ENCODE peak calls at places on chromosomes 12 and 14, in ten cellular contexts. One of them, this sample, is unnamed.

GRCh38 chr14:36315159-36315853 is 5.1 kb downstream of the MBIP start:
- DNase-seq in foreskin fibroblast: no peak
- DNase-seq in kidney epithelial cell: no peak
- DNase-seq in endothelial cell of umbilical vein: no peak
- DNase-seq in A549: no peak
- DNase-seq in NB4: no peak
- DNase-seq in Peyer's patch: no peak
- DNase-seq in AG04450: no peak
- DNase-seq in endothelial cell: no peak
- DNase-seq in HCT116: no peak
- DNase-seq in this sample: no peak

GRCh38 chr14:65065719-65066118 is 36.6 kb downstream of the MAX start:
- DNase-seq in foreskin fibroblast: no peak
- DNase-seq in kidney epithelial cell: no peak
- DNase-seq in endothelial cell of umbilical vein: no peak
- DNase-seq in A549: no peak
- DNase-seq in NB4: no peak
- DNase-seq in Peyer's patch: no peak
- DNase-seq in AG04450: no peak
- DNase-seq in endothelial cell: no peak
- DNase-seq in HCT116: no peak
- DNase-seq in this sample: no peak

GRCh38 chr14:20494935-20495766 is 10.2 kb upstream of the RNASE10 start:
- DNase-seq in foreskin fibroblast: peak; percentile 33
- DNase-seq in kidney epithelial cell: no peak
- DNase-seq in endothelial cell of umbilical vein: peak; percentile 51
- DNase-seq in A549: no peak
- DNase-seq in NB4: peak; percentile 76
- DNase-seq in Peyer's patch: no peak
- DNase-seq in AG04450: no peak
- DNase-seq in endothelial cell: no peak
- DNase-seq in HCT116: peak; percentile 22
- DNase-seq in this sample: no peak

GRCh38 chr14:79074501-79074900 is 904.3 kb downstream of the NRXN3 start:
- DNase-seq in foreskin fibroblast: no peak
- DNase-seq in kidney epithelial cell: no peak
- DNase-seq in endothelial cell of umbilical vein: no peak
- DNase-seq in A549: no peak
- DNase-seq in NB4: no peak
- DNase-seq in Peyer's patch: no peak
- DNase-seq in AG04450: no peak
- DNase-seq in endothelial cell: no peak
- DNase-seq in HCT116: no peak
- DNase-seq in this sample: no peak

GRCh38 chr12:102799229-102799628 is 117.8 kb downstream of the PAH start:
- DNase-seq in foreskin fibroblast: no peak
- DNase-seq in kidney epithelial cell: no peak
- DNase-seq in endothelial cell of umbilical vein: no peak
- DNase-seq in A549: no peak
- DNase-seq in NB4: no peak
- DNase-seq in Peyer's patch: no peak
- DNase-seq in AG04450: no peak
- DNase-seq in endothelial cell: no peak
- DNase-seq in HCT116: no peak
- DNase-seq in this sample: no peak

GRCh38 chr12:55703976-55704761 is 3.5 kb downstream of the ITGA7 start:
- DNase-seq in foreskin fibroblast: no peak
- DNase-seq in kidney epithelial cell: no peak
- DNase-seq in endothelial cell of umbilical vein: no peak
- DNase-seq in A549: no peak
- DNase-seq in NB4: no peak
- DNase-seq in Peyer's patch: no peak
- DNase-seq in AG04450: no peak
- DNase-seq in endothelial cell: no peak
- DNase-seq in HCT116: no peak
- DNase-seq in this sample: no peak

GRCh38 chr14:93096923-93097322 is 18.8 kb downstream of the ITPK1 start:
- DNase-seq in foreskin fibroblast: no peak
- DNase-seq in kidney epithelial cell: no peak
- DNase-seq in endothelial cell of umbilical vein: no peak
- DNase-seq in A549: no peak
- DNase-seq in NB4: no peak
- DNase-seq in Peyer's patch: no peak
- DNase-seq in AG04450: no peak
- DNase-seq in endothelial cell: no peak
- DNase-seq in HCT116: no peak
- DNase-seq in this sample: no peak

GRCh38 chr12:127115468-127116035 is 1151.4 kb upstream of the TMEM132C start:
- DNase-seq in foreskin fibroblast: no peak
- DNase-seq in kidney epithelial cell: no peak
- DNase-seq in endothelial cell of umbilical vein: no peak
- DNase-seq in A549: no peak
- DNase-seq in NB4: no peak
- DNase-seq in Peyer's patch: no peak
- DNase-seq in AG04450: no peak
- DNase-seq in endothelial cell: no peak
- DNase-seq in HCT116: no peak
- DNase-seq in this sample: no peak

DNA sequence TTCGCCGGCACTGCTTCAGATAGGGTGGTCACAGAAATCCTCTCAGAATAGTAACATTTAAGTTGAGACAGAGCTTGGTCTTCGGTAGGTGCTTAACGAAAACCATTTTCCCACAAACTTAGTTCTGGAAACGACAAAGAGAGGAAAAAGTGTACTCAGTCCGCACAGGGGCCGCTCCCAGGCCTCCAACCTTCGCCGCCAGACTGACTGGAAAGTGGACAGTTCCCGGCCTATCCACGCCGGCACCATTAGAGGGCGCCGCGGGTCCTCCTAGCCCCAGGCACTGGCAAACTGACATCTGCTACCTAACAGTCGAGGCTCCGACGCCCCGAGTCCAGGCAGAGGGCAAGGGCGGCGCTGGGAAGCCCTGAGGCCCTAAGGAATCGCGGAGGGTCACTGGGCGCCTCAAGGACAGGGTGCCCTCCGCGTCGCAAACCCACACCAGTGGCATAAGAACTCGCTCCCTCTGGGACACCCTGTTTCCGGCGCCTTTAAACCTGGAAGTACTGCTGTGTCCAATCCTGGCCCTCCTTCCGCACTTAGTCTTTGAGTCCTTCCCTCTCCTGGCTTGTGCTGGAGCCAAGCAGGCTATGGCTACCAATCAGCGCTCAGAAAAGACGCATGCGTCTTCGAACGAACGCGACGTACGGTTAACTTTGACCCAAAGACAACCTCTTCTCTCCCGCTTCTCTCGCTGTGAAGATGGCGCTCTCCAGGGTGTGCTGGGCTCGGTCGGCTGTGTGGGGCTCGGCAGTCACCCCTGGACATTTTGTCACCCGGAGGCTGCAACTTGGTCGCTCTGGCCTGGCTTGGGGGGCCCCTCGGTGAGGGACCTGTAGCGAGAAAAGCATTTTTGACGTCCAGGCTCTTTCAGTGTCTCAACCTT is at the start of gene LETMD1:
- DNase-seq in foreskin fibroblast: peak; percentile 97
- DNase-seq in kidney epithelial cell: peak; percentile 98
- DNase-seq in endothelial cell of umbilical vein: peak; percentile 99
- DNase-seq in A549: peak; percentile 99
- DNase-seq in NB4: peak; percentile 99
- DNase-seq in Peyer's patch: peak; percentile 97
- DNase-seq in AG04450: peak; percentile 95
- DNase-seq in endothelial cell: peak; percentile 95
- DNase-seq in HCT116: peak; percentile 99
- DNase-seq in this sample: peak; percentile 93
- TF ChIP-seq CTCF in foreskin fibroblast: peak; percentile 88
- TF ChIP-seq CTCF in kidney epithelial cell: peak; percentile 92
- TF ChIP-seq CTCF in endothelial cell of umbilical vein: peak; percentile 98
- TF ChIP-seq CTCF in A549: peak; percentile 95
- TF ChIP-seq CTCF in NB4: peak; percentile 88
- TF ChIP-seq CTCF in Peyer's patch: peak; percentile 88
- TF ChIP-seq CTCF in AG04450: peak; percentile 95
- TF ChIP-seq CTCF in endothelial cell: peak; percentile 66
- TF ChIP-seq CTCF in HCT116: peak; percentile 87
- TF ChIP-seq CTCF in this sample: peak; percentile 92

GRCh38 chr14:96362071-96362964 is 823 bp downstream of the ATG2B start:
- DNase-seq in foreskin fibroblast: peak; percentile 19
- DNase-seq in kidney epithelial cell: peak; percentile 14
- DNase-seq in endothelial cell of umbilical vein: peak; percentile 72
- DNase-seq in A549: peak; percentile 37
- DNase-seq in NB4: peak; percentile 72
- DNase-seq in Peyer's patch: peak; percentile 77
- DNase-seq in AG04450: no peak
- DNase-seq in endothelial cell: no peak
- DNase-seq in HCT116: peak; percentile 63
- DNase-seq in this sample: no peak

GRCh38 chr14:96359959-96360358 is 3.2 kb downstream of the ATG2B start:
- DNase-seq in foreskin fibroblast: no peak
- DNase-seq in kidney epithelial cell: no peak
- DNase-seq in endothelial cell of umbilical vein: no peak
- DNase-seq in A549: no peak
- DNase-seq in NB4: no peak
- DNase-seq in Peyer's patch: no peak
- DNase-seq in AG04450: no peak
- DNase-seq in endothelial cell: no peak
- DNase-seq in HCT116: no peak
- DNase-seq in this sample: no peak

GRCh38 chr14:96354246-96354645 is 8.9 kb downstream of the ATG2B start:
- DNase-seq in foreskin fibroblast: no peak
- DNase-seq in kidney epithelial cell: no peak
- DNase-seq in endothelial cell of umbilical vein: no peak
- DNase-seq in A549: no peak
- DNase-seq in NB4: no peak
- DNase-seq in Peyer's patch: no peak
- DNase-seq in AG04450: no peak
- DNase-seq in endothelial cell: no peak
- DNase-seq in HCT116: no peak
- DNase-seq in this sample: no peak

GRCh38 chr14:96352708-96353107 is 10.4 kb downstream of the ATG2B start:
- DNase-seq in foreskin fibroblast: no peak
- DNase-seq in kidney epithelial cell: no peak
- DNase-seq in endothelial cell of umbilical vein: no peak
- DNase-seq in A549: no peak
- DNase-seq in NB4: no peak
- DNase-seq in Peyer's patch: no peak
- DNase-seq in AG04450: no peak
- DNase-seq in endothelial cell: no peak
- DNase-seq in HCT116: no peak
- DNase-seq in this sample: no peak

GRCh38 chr14:96357216-96357615 is 5.9 kb downstream of the ATG2B start:
- DNase-seq in foreskin fibroblast: no peak
- DNase-seq in kidney epithelial cell: no peak
- DNase-seq in endothelial cell of umbilical vein: no peak
- DNase-seq in A549: no peak
- DNase-seq in NB4: no peak
- DNase-seq in Peyer's patch: no peak
- DNase-seq in AG04450: no peak
- DNase-seq in endothelial cell: no peak
- DNase-seq in HCT116: no peak
- DNase-seq in this sample: no peak
- TF ChIP-seq CTCF in foreskin fibroblast: no peak
- TF ChIP-seq CTCF in kidney epithelial cell: no peak
- TF ChIP-seq CTCF in endothelial cell of umbilical vein: no peak
- TF ChIP-seq CTCF in A549: no peak
- TF ChIP-seq CTCF in NB4: no peak
- TF ChIP-seq CTCF in Peyer's patch: no peak
- TF ChIP-seq CTCF in AG04450: peak; percentile 22
- TF ChIP-seq CTCF in endothelial cell: no peak
- TF ChIP-seq CTCF in HCT116: no peak
- TF ChIP-seq CTCF in this sample: no peak

GRCh38 chr14:55129428-55130193 is 559 bp downstream of the LGALS3 start:
- DNase-seq in foreskin fibroblast: peak; percentile 42
- DNase-seq in kidney epithelial cell: no peak
- DNase-seq in endothelial cell of umbilical vein: peak; percentile 61
- DNase-seq in A549: peak; percentile 82
- DNase-seq in NB4: peak; percentile 66
- DNase-seq in Peyer's patch: peak; percentile 76
- DNase-seq in AG04450: no peak
- DNase-seq in endothelial cell: peak; percentile 39
- DNase-seq in HCT116: no peak
- DNase-seq in this sample: peak; percentile 81

GRCh38 chr14:55129086-55129427 is at the start of gene LGALS3:
- DNase-seq in foreskin fibroblast: peak; percentile 70
- DNase-seq in kidney epithelial cell: no peak
- DNase-seq in endothelial cell of umbilical vein: peak; percentile 23
- DNase-seq in A549: peak; percentile 80
- DNase-seq in NB4: peak; percentile 72
- DNase-seq in Peyer's patch: peak; percentile 88
- DNase-seq in AG04450: no peak
- DNase-seq in endothelial cell: peak; percentile 23
- DNase-seq in HCT116: no peak
- DNase-seq in this sample: peak; percentile 90

GRCh38 chr14:55130194-55130550 is 1.1 kb downstream of the LGALS3 start:
- DNase-seq in foreskin fibroblast: no peak
- DNase-seq in kidney epithelial cell: no peak
- DNase-seq in endothelial cell of umbilical vein: no peak
- DNase-seq in A549: peak; percentile 54
- DNase-seq in NB4: no peak
- DNase-seq in Peyer's patch: no peak
- DNase-seq in AG04450: no peak
- DNase-seq in endothelial cell: no peak
- DNase-seq in HCT116: no peak
- DNase-seq in this sample: no peak

GRCh38 chr14:55133416-55133815 is 4.4 kb downstream of the LGALS3 start:
- DNase-seq in foreskin fibroblast: peak; percentile 36
- DNase-seq in kidney epithelial cell: no peak
- DNase-seq in endothelial cell of umbilical vein: peak; percentile 49
- DNase-seq in A549: no peak
- DNase-seq in NB4: peak; percentile 41
- DNase-seq in Peyer's patch: no peak
- DNase-seq in AG04450: no peak
- DNase-seq in endothelial cell: no peak
- DNase-seq in HCT116: peak; percentile 28
- DNase-seq in this sample: no peak

GRCh38 chr14:55131782-55132181 is 2.7 kb downstream of the LGALS3 start:
- DNase-seq in foreskin fibroblast: no peak
- DNase-seq in kidney epithelial cell: no peak
- DNase-seq in endothelial cell of umbilical vein: no peak
- DNase-seq in A549: no peak
- DNase-seq in NB4: peak; percentile 64
- DNase-seq in Peyer's patch: peak; percentile 65
- DNase-seq in AG04450: no peak
- DNase-seq in endothelial cell: no peak
- DNase-seq in HCT116: no peak
- DNase-seq in this sample: no peak
- TF ChIP-seq CTCF in foreskin fibroblast: no peak
- TF ChIP-seq CTCF in kidney epithelial cell: no peak
- TF ChIP-seq CTCF in endothelial cell of umbilical vein: no peak
- TF ChIP-seq CTCF in A549: no peak
- TF ChIP-seq CTCF in NB4: no peak
- TF ChIP-seq CTCF in Peyer's patch: no peak
- TF ChIP-seq CTCF in AG04450: peak; percentile 5
- TF ChIP-seq CTCF in endothelial cell: no peak
- TF ChIP-seq CTCF in HCT116: no peak
- TF ChIP-seq CTCF in this sample: no peak

DNA sequence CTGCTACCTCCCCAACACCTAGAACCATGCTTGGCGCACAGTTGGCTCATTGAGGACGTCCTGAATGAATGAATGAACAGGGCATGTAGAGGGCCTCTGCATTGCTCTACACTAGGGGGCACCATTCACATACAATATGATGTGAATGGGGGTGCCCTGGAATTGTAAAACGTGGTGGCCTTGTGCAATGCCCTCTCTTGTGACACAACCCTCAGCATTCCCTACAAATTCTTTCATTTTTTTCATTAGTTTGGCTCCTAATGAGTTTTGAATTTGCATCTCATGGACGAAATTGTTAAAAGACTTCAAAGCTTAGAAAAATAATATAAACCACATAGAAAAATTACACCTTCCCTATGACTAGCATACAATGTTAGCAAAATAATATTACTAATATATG is 2.3 kb upstream of the DIO2 start:
- DNase-seq in foreskin fibroblast: peak; percentile 46
- DNase-seq in kidney epithelial cell: no peak
- DNase-seq in endothelial cell of umbilical vein: peak; percentile 39
- DNase-seq in A549: peak; percentile 40
- DNase-seq in NB4: peak; percentile 68
- DNase-seq in Peyer's patch: peak; percentile 47
- DNase-seq in AG04450: no peak
- DNase-seq in endothelial cell: peak; percentile 64
- DNase-seq in HCT116: peak; percentile 16
- DNase-seq in this sample: no peak
- TF ChIP-seq CTCF in foreskin fibroblast: peak; percentile 76
- TF ChIP-seq CTCF in kidney epithelial cell: peak; percentile 36
- TF ChIP-seq CTCF in endothelial cell of umbilical vein: peak; percentile 55
- TF ChIP-seq CTCF in A549: peak; percentile 62
- TF ChIP-seq CTCF in NB4: peak; percentile 67
- TF ChIP-seq CTCF in Peyer's patch: peak; percentile 24
- TF ChIP-seq CTCF in AG04450: peak; percentile 54
- TF ChIP-seq CTCF in endothelial cell: peak; percentile 67
- TF ChIP-seq CTCF in HCT116: peak; percentile 64
- TF ChIP-seq CTCF in this sample: peak; percentile 18